ENCODE peak calls at places on chromosomes 11 and 22, in six cellular contexts. S, H, I, E, N and J are unnamed samples.

GRCh38 chr11:1112351-1113191 is 37.9 kb downstream of the MUC2 start:
- DNase-seq in S (peak), H (no peak), I (no peak), E (no peak), N (no peak), J (no peak)

GRCh38 chr11:131884461-131885073 is 514.2 kb downstream of the NTM start:
- DNase-seq in E (no peak), I (no peak), S (no peak), H (no peak), N (no peak), J (no peak)

GRCh38 chr11:13316528-13316961 is 39.0 kb downstream of the BMAL1 start:
- DNase-seq in E (no peak), H (peak), N (peak), S (peak), I (no peak), J (peak)

GRCh38 chr11:38680746-38681145 is 2082.7 kb upstream of the RAG2 start:
- DNase-seq in S (no peak), I (no peak), N (no peak), E (no peak), H (no peak), J (no peak)

GRCh38 chr11:79419120-79419519 is 21.7 kb downstream of the TENM4 start:
- DNase-seq in S (peak), I (no peak), E (no peak), N (no peak), H (peak), J (peak)

GRCh38 chr22:28637225-28637624 is 42.4 kb downstream of the TTC28 start:
- DNase-seq in H (no peak), S (no peak), E (no peak), I (no peak), N (no peak), J (no peak)

GRCh38 chr11:77346906-77347603 is 45.6 kb upstream of the GDPD4 start:
- DNase-seq in E (no peak), I (no peak), H (peak), S (peak), N (peak), J (peak)

GRCh38 chr22:20438678-20439492 is 1.3 kb upstream of the SCARF2 start:
- DNase-seq in I (no peak), H (no peak), S (peak), N (no peak), E (no peak), J (no peak)

GRCh38 chr11:61587541-61587941 is 6.7 kb upstream of the SYT7 start:
- DNase-seq in E (peak), S (peak), H (peak), N (no peak), I (peak), J (no peak)

GRCh38 chr22:38607680-38608079 is 37.7 kb upstream of the DMC1 start:
- DNase-seq in E (no peak), H (no peak), I (no peak), S (no peak), N (no peak), J (no peak)

GRCh38 chr11:19938051-19938856 is 222.0 kb downstream of the DBX1 start:
- DNase-seq in E (peak), S (peak), H (peak), I (no peak), N (no peak), J (peak)

GRCh38 chr11:126989942-126990715 is 10.4 kb downstream of the KIRREL3 start:
- DNase-seq in H (peak), E (peak), I (peak), S (peak), N (peak), J (peak)

GRCh38 chr11:122210378-122210995 is 94.5 kb upstream of the BLID start:
- DNase-seq in E (no peak), H (peak), N (no peak), S (no peak), I (no peak), J (no peak)

GRCh38 chr11:62912268-62912667 is 8.9 kb downstream of the CHRM1 start:
- DNase-seq in H (no peak), S (no peak), N (no peak), I (no peak), E (no peak), J (no peak)

GRCh38 chr11:110479445-110480101 is 49.8 kb downstream of the FDX1 start:
- DNase-seq in N (peak), E (no peak), S (no peak), H (peak), I (no peak), J (no peak)

GRCh38 chr11:110972640-110973039 is 260.4 kb upstream of the ARHGAP20 start:
- DNase-seq in I (no peak), E (no peak), H (peak), S (peak), N (no peak), J (peak)

GRCh38 chr11:63791495-63792167 is 21.6 kb upstream of the SPINDOC start:
- DNase-seq in E (no peak), I (no peak), N (no peak), S (no peak), H (no peak), J (no peak)

GRCh38 chr11:22920939-22921565 is 60.8 kb upstream of the CCDC179 start:
- DNase-seq in I (no peak), H (peak), S (peak), N (peak), E (peak), J (peak)

GRCh38 chr22:43860831-43861230 is 1.5 kb downstream of the SULT4A1 start:
- DNase-seq in I (no peak), H (no peak), S (peak), E (no peak), N (no peak), J (no peak)

GRCh38 chr22:41367039-41367679 is 14.6 kb upstream of the TEF start:
- DNase-seq in I (peak), E (no peak), N (peak), H (peak), S (peak), J (peak)

GRCh38 chr11:120001161-120002135 is 136.5 kb downstream of the TRIM29 start:
- DNase-seq in H (no peak), S (no peak), E (no peak), N (no peak), I (no peak), J (no peak)

GRCh38 chr22:49088801-49089791 is 738.6 kb downstream of the BRD1 start:
- DNase-seq in H (no peak), E (no peak), N (no peak), S (peak), I (no peak), J (no peak)

GRCh38 chr11:121723261-121723741 is 270.5 kb upstream of the SORL1-AS1 start:
- DNase-seq in S (peak), I (peak), N (peak), E (no peak), H (peak), J (no peak)

GRCh38 chr11:68439355-68440065 is 21.0 kb upstream of the PPP6R3 start:
- DNase-seq in S (no peak), I (no peak), N (no peak), E (no peak), H (no peak), J (no peak)

GRCh38 chr11:32161293-32161692 is 70.4 kb downstream of the RCN1 start:
- DNase-seq in S (no peak), H (no peak), E (no peak), N (no peak), I (no peak), J (no peak)

GRCh38 chr11:112844530-112844929 is 116.7 kb upstream of the NCAM1 start:
- DNase-seq in E (no peak), H (no peak), N (no peak), S (no peak), I (peak), J (no peak)

GRCh38 chr11:1881442-1882264 is 10.0 kb downstream of the PRR33 start:
- DNase-seq in S (peak), E (no peak), N (no peak), I (peak), H (no peak), J (no peak)

GRCh38 chr11:102716527-102716926 is 8.2 kb downstream of the MMP8 start:
- DNase-seq in H (no peak), S (no peak), N (no peak), I (no peak), E (no peak), J (no peak)

GRCh38 chr11:65090628-65091027 is 5.4 kb upstream of the VPS51 start:
- DNase-seq in E (no peak), H (no peak), N (no peak), I (no peak), S (peak), J (no peak)

GRCh38 chr11:65096926-65097325 is 912 bp downstream of the VPS51 start:
- DNase-seq in N (no peak), I (no peak), E (no peak), H (no peak), S (peak), J (no peak)

GRCh38 chr11:65100674-65101350 is 4.8 kb downstream of the VPS51 start:
- DNase-seq in N (no peak), S (no peak), E (no peak), I (no peak), H (peak), J (no peak)

GRCh38 chr11:65095427-65095826 is 587 bp upstream of the VPS51 start:
- DNase-seq in N (no peak), E (no peak), H (no peak), I (no peak), S (no peak), J (no peak)

GRCh38 chr11:65095974-65096806 is at the start of gene VPS51:
- DNase-seq in E (peak), S (peak), N (peak), H (peak), I (peak), J (peak)
- TF ChIP-seq CTCF in E (no peak), S (no peak), N (no peak), H (no peak), I (no peak), J (no peak)

DNA sequence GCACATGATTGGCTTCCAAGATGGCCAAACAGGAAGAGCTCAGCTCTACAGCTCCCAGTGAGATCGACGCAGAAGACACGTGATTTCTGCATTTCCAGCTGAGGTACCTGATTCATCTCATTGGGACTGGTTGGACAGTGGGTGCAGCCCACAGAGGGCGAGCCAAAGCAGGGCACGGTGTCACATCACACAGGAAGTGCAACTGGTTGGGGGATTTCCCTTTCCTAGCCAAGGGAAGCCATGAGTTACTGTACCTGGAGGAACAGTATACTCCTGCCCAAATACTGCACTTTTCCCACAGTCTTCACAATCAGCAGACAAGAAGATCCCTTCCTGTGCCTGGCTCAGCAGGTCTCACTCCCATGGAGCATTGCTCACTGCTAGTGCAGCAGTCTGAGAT is 131.2 kb downstream of the DLG2 start:
- DNase-seq in I (no peak), H (no peak), N (no peak), E (no peak), S (no peak), J (no peak)
- TF ChIP-seq CTCF in I (no peak), H (no peak), N (no peak), E (no peak), S (no peak), J (no peak)

GRCh38 chr11:92767416-92767815 is 202.0 kb upstream of the MTNR1B start:
- DNase-seq in N (no peak), H (no peak), E (no peak), S (no peak), I (no peak), J (no peak)
- TF ChIP-seq CTCF in N (no peak), H (no peak), E (no peak), S (no peak), I (no peak), J (no peak)

DNA sequence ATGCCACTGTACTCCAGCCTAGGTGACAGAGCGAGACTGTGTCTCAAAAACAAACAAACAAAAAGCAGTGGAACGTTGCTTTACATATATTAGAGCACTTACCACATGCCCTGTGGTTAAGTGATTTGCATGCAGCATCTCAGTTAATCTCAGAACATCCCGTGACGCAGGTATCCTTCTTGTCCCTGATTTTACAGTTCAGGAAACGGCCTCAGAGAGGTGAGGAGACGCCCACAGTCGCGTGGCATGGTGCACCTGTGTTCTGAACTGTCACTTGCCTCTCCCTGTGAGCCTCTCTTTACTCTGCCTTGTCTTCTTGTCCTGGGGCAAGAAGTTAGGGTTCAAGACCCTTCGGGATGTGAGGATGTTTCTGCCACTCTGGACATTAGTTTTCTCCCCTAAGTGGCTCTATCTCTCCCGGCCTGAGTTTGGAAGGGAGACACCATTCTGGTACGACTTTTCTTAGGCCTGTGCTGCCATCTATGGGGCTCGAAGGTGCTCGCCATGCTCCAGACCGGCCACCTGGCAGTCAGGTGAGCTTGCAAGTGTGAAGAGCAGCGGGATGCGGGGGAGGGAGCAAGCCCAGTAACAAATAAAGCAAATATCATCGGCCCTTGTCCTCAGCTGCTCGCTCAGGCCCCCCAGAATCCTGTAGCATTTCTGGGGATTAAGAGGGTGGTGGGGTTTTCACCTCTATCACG is 25.6 kb downstream of the YWHAH start:
- DNase-seq in I (peak), S (peak), H (peak), N (peak), E (peak), J (peak)
- TF ChIP-seq CTCF in I (peak), S (peak), H (peak), N (peak), E (peak), J (no peak)